ENCODE peak calls at places on chromosomes 4 and X, in seven cellular contexts. H is SK-N-SH, X is NB4, Y is A549, G is H1, L is endothelial cell of umbilical vein, U is K562. B is an unnamed sample.

GRCh38 chrX:69133561-69134542 is 31.4 kb downstream of the PJA1 start:
- DNase-seq in H (peak), X (peak), Y (peak), G (peak), L (peak), U (peak), B (peak)

GRCh38 chr4:101528526-101528925 is 181.2 kb upstream of the PPP3CA start:
- DNase-seq in H (no peak), X (no peak), Y (no peak), G (no peak), L (no peak), U (no peak), B (no peak)

GRCh38 chrX:74835566-74835965 is 89.7 kb downstream of the NEXMIF start:
- DNase-seq in H (no peak), X (peak), Y (no peak), G (no peak), L (no peak), U (no peak), B (no peak)

GRCh38 chrX:31397119-31397518 is 325.3 kb upstream of the FTHL17 start:
- DNase-seq in H (no peak), X (no peak), Y (no peak), G (no peak), L (no peak), U (no peak), B (no peak)

GRCh38 chr4:25861951-25862410 is 807 bp downstream of the SEL1L3 start:
- DNase-seq in H (no peak), X (peak), Y (peak), G (peak), L (no peak), U (no peak), B (peak)

GRCh38 chr4:56701644-56702043 is 20.5 kb upstream of the HOPX start:
- DNase-seq in H (no peak), X (no peak), Y (no peak), G (no peak), L (no peak), U (no peak), B (no peak)

GRCh38 chr4:137660211-137660610 is 127.9 kb upstream of the PCDH18 start:
- DNase-seq in H (no peak), X (no peak), Y (no peak), G (no peak), L (no peak), U (no peak), B (no peak)

GRCh38 chr4:126701756-126702155 is 931.0 kb upstream of the INTU start:
- DNase-seq in H (no peak), X (no peak), Y (no peak), G (no peak), L (no peak), U (no peak), B (no peak)

GRCh38 chrX:109352121-109352556 is 129.7 kb downstream of the GUCY2F start:
- DNase-seq in H (no peak), X (peak), Y (no peak), G (no peak), L (no peak), U (no peak), B (no peak)

GRCh38 chr4:109214622-109215350 is 87.7 kb downstream of the COL25A1 start:
- DNase-seq in H (no peak), X (no peak), Y (no peak), G (no peak), L (peak), U (no peak), B (no peak)

GRCh38 chrX:134443020-134443419 is 16.9 kb upstream of the HPRT1 start:
- DNase-seq in H (no peak), X (no peak), Y (no peak), G (no peak), L (no peak), U (no peak), B (no peak)

GRCh38 chr4:72208421-72209075 is 176.7 kb downstream of the NPFFR2 start:
- DNase-seq in H (no peak), X (no peak), Y (no peak), G (no peak), L (no peak), U (no peak), B (no peak)

GRCh38 chr4:3387943-3388348 is 53.8 kb upstream of the HGFAC start:
- DNase-seq in H (peak), X (peak), Y (no peak), G (peak), L (peak), U (no peak), B (no peak)

GRCh38 chrX:66914082-66914481 is 275.2 kb upstream of the EDA2R start:
- DNase-seq in H (no peak), X (peak), Y (no peak), G (no peak), L (no peak), U (no peak), B (no peak)

GRCh38 chr4:31741321-31741720 is 1021.2 kb downstream of the PCDH7 start:
- DNase-seq in H (no peak), X (no peak), Y (no peak), G (no peak), L (no peak), U (no peak), B (no peak)

GRCh38 chrX:131895002-131895401 is 128.1 kb upstream of the STK26 start:
- DNase-seq in H (no peak), X (peak), Y (no peak), G (no peak), L (no peak), U (no peak), B (no peak)
- TF ChIP-seq MAX in H (no peak), X (no peak), Y (no peak), G (no peak), L (no peak), U (no peak), B (no peak)

GRCh38 chrX:141989134-141989533 is 85.4 kb downstream of the MAGEC1 start:
- DNase-seq in H (no peak), X (no peak), Y (no peak), G (no peak), L (no peak), U (no peak), B (no peak)

GRCh38 chrX:141989802-141990201 is 86.1 kb downstream of the MAGEC1 start:
- DNase-seq in H (no peak), X (no peak), Y (no peak), G (no peak), L (peak), U (no peak), B (no peak)
- TF ChIP-seq MAX in H (no peak), X (no peak), Y (no peak), G (no peak), L (no peak), U (no peak), B (no peak)

DNA sequence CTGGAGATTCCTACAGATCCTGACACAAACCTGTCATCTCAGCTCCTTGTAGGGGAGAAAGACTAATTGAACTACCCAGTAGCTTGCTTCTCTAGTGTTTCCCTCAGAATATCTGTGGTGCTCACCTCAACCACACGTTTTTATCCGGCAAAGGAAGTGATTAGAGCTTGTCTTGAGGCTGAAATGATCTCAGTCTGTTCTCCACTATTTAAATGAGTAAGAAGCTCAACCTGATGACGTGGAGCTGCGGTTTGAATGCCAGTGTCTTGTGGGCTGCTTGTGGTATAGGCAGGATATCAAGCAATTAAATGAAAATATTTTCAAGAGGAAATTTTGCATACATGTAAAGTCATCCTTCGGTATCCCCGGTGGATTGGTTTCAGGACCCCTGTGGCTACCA is 270.2 kb downstream of the TLL1 start:
- DNase-seq in H (no peak), X (peak), Y (no peak), G (no peak), L (no peak), U (no peak), B (no peak)
- TF ChIP-seq MAX in H (no peak), X (no peak), Y (no peak), G (no peak), L (no peak), U (no peak), B (no peak)

GRCh38 chr4:156182269-156182668 is 228.6 kb upstream of the CTSO start:
- DNase-seq in H (no peak), X (no peak), Y (no peak), G (no peak), L (no peak), U (no peak), B (no peak)
- TF ChIP-seq MAX in H (no peak), X (no peak), Y (no peak), G (no peak), L (no peak), U (no peak), B (no peak)

DNA sequence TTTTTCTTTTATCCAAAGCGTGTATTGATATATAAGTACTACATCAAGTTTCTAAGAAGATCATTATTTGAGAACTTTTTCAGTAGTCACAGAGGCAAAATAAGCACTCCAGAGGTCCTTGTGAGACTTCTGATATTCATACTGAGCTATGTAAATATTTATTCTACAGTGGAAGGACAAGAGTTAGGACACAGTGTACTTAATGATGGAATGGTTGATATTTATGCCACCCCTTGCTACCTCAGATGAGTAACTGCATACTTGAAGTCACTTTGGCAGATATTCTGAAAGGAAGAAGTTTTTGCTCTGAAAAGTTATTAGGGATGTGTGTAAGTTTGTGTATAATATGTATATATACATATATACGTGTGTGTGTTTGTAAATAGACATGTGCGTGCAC is 30.3 kb downstream of the MAGEA1 start:
- DNase-seq in H (no peak), X (no peak), Y (no peak), G (no peak), L (no peak), U (no peak), B (no peak)
- TF ChIP-seq MAX in H (no peak), X (no peak), Y (no peak), G (no peak), L (no peak), U (no peak), B (no peak)

GRCh38 chr4:86961103-86961502 is 26.3 kb downstream of the AFF1 start:
- DNase-seq in H (no peak), X (peak), Y (no peak), G (no peak), L (no peak), U (no peak), B (no peak)

GRCh38 chr4:86963697-86964096 is 28.9 kb downstream of the AFF1 start:
- DNase-seq in H (no peak), X (no peak), Y (no peak), G (no peak), L (no peak), U (no peak), B (no peak)

GRCh38 chr4:86959588-86960500 is 25.0 kb downstream of the AFF1 start:
- DNase-seq in H (no peak), X (peak), Y (no peak), G (peak), L (no peak), U (no peak), B (peak)

GRCh38 chr4:86960557-86960959 is 25.7 kb downstream of the AFF1 start:
- DNase-seq in H (no peak), X (peak), Y (no peak), G (no peak), L (no peak), U (no peak), B (no peak)

GRCh38 chr4:86961605-86962295 is 26.9 kb downstream of the AFF1 start:
- DNase-seq in H (no peak), X (peak), Y (no peak), G (no peak), L (no peak), U (peak), B (no peak)
- TF ChIP-seq MAX in H (no peak), X (peak), Y (no peak), G (no peak), L (no peak), U (no peak), B (no peak)

DNA sequence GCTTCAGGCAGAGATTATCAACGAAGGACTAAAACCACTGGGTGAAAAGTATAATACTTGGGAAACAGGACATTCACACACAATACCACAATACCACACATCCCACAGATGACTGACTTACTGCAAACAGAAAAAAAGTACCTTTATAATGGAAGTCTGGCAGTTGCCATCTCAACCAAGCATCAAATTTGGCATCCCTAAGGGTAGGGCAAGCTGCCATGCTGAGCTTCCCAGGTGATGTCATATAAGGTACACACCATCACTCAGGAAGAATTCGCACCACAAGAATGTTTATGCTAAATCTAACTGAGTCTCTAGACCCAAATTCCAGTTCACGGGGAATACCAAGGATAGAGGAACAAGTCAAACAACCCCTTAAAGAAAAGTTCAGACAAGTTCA is 9.1 kb downstream of the QDPR start:
- DNase-seq in H (no peak), X (no peak), Y (no peak), G (no peak), L (no peak), U (no peak), B (no peak)
- TF ChIP-seq MAX in H (no peak), X (no peak), Y (no peak), G (no peak), L (no peak), U (no peak), B (no peak)

GRCh38 chr4:11908205-11908604 is 479.5 kb upstream of the HS3ST1 start:
- DNase-seq in H (no peak), X (no peak), Y (no peak), G (no peak), L (no peak), U (no peak), B (no peak)
- TF ChIP-seq MAX in H (no peak), X (no peak), Y (no peak), G (no peak), L (no peak), U (no peak), B (no peak)

GRCh38 chr4:95023110-95023509 is 265.4 kb downstream of the BMPR1B start:
- DNase-seq in H (no peak), X (no peak), Y (no peak), G (no peak), L (no peak), U (no peak), B (no peak)
- TF ChIP-seq MAX in H (no peak), X (no peak), Y (no peak), G (no peak), L (no peak), U (no peak), B (no peak)

GRCh38 chrX:148161661-148162060 is 180.5 kb downstream of the FMR1NB start:
- DNase-seq in H (no peak), X (no peak), Y (no peak), G (no peak), L (no peak), U (no peak), B (no peak)
- TF ChIP-seq MAX in H (no peak), X (no peak), Y (no peak), G (no peak), L (no peak), U (no peak), B (no peak)

B was measured in WTC11.